ENCODE peak calls at places on chromosomes 11 and 22, in five cellular contexts. E is transverse colon, S is lower lobe of right lung, C is H9, D is WERI-Rb-1. Z is an unnamed sample.
A peak's percentile ranks its signal among the peaks of the same experiment; 100 is the strongest.

GRCh38 chr22:23401111-23401909 is 178.8 kb downstream of the IGLL1 start:
- DNase-seq in E (no peak), D (no peak), S (no peak), C (no peak), Z (no peak)

GRCh38 chr11:64078294-64078693 is 42.6 kb downstream of the FLRT1 start:
- DNase-seq in S (no peak), C (no peak), E (no peak), D (peak; percentile 66), Z (no peak)

GRCh38 chr11:76008474-76008873 is 193.5 kb downstream of the UVRAG start:
- DNase-seq in C (no peak), S (no peak), E (no peak), D (no peak), Z (no peak)

GRCh38 chr11:112748713-112749481 is 212.3 kb upstream of the NCAM1 start:
- DNase-seq in D (peak; percentile 59), S (no peak), E (no peak), C (no peak), Z (no peak)

GRCh38 chr11:132056689-132057088 is 686.3 kb downstream of the NTM start:
- DNase-seq in C (no peak), S (no peak), E (no peak), D (no peak), Z (no peak)

GRCh38 chr22:20741634-20742581 is 32.0 kb upstream of the SERPIND1 start:
- DNase-seq in E (peak; percentile 22), S (no peak), D (peak; percentile 53), C (no peak), Z (no peak)

GRCh38 chr11:74011360-74012071 is 2.6 kb upstream of the UCP3 start:
- DNase-seq in D (no peak), E (no peak), C (no peak), S (no peak), Z (no peak)

GRCh38 chr11:113104390-113105251 is 143.4 kb downstream of the NCAM1 start:
- DNase-seq in C (no peak), S (no peak), D (no peak), E (no peak), Z (no peak)

GRCh38 chr11:64152841-64153691 is 12.8 kb downstream of the MACROD1 start:
- DNase-seq in E (peak; percentile 71), C (peak; percentile 74), S (peak; percentile 81), D (peak; percentile 54), Z (peak; percentile 38)

GRCh38 chr11:12079726-12080556 is 30.4 kb upstream of the MICAL2 start:
- DNase-seq in E (peak; percentile 56), D (no peak), C (no peak), S (no peak), Z (no peak)

GRCh38 chr11:48170840-48171233 is 45.8 kb upstream of the OR4B1 start:
- DNase-seq in C (no peak), D (no peak), S (no peak), E (no peak), Z (no peak)

GRCh38 chr22:19108807-19109197 is 13.4 kb downstream of the DGCR2 start:
- DNase-seq in S (no peak), E (no peak), C (no peak), D (no peak), Z (no peak)

GRCh38 chr11:128187829-128188228 is 399.5 kb downstream of the ETS1 start:
- DNase-seq in C (no peak), S (no peak), D (no peak), E (no peak), Z (no peak)

GRCh38 chr11:22703040-22703439 is 36.6 kb downstream of the GAS2 start:
- DNase-seq in E (no peak), C (no peak), S (no peak), D (no peak), Z (no peak)
- H3K27ac ChIP-seq in E (peak overlapping the region; percentile 30), C (no peak overlapping the region), S (no peak overlapping the region), D (no peak overlapping the region), Z (peak overlapping the region; percentile 83)

DNA sequence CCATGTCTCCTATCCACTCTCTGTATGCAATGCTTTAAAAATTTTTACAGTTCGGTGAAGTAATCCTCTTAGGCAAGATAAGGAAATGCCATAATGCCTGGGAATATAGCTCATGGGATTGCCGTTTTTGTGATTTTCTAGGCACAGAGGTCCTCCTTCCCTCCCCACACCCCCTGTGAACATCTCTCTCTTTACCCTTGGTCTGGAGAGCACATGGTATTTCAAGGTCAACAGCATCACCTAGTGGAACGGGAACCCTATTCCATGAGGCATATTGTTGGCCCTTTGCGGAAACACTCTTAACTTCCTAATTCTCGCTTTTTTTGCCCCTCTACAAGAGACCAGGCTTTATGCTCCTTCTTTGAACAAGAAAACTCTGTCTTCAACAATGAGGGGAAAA is 8.8 kb downstream of the NXPE4 start:
- DNase-seq in S (no peak), C (no peak), E (no peak), D (no peak), Z (no peak)
- TF ChIP-seq CTCF in S (no peak), C (peak; percentile 64), E (no peak), D (peak; percentile 21), Z (no peak)

GRCh38 chr22:43129426-43130425 is 13.5 kb downstream of the MCAT start:
- DNase-seq in C (no peak), E (no peak), S (no peak), D (no peak), Z (no peak)
- H3K27ac ChIP-seq in C (no peak overlapping the region), E (peak overlapping the region; percentile 83), S (no peak overlapping the region), D (no peak overlapping the region), Z (peak overlapping the region; percentile 68)

GRCh38 chr11:1053121-1053901 is 16.8 kb upstream of the MUC6 start:
- DNase-seq in E (peak; percentile 49), S (peak; percentile 39), C (no peak), D (peak; percentile 31), Z (peak; percentile 70)

GRCh38 chr11:1049911-1050580 is 13.5 kb upstream of the MUC6 start:
- DNase-seq in E (no peak), C (no peak), S (no peak), D (no peak), Z (peak; percentile 45)

GRCh38 chr11:1052133-1053011 is 15.9 kb upstream of the MUC6 start:
- DNase-seq in D (peak; percentile 7), C (no peak), S (peak; percentile 41), E (no peak), Z (peak; percentile 79)

GRCh38 chr11:1050581-1051355 is 14.2 kb upstream of the MUC6 start:
- DNase-seq in E (peak; percentile 86), D (peak; percentile 75), S (peak; percentile 82), C (peak; percentile 81), Z (peak; percentile 90)

DNA sequence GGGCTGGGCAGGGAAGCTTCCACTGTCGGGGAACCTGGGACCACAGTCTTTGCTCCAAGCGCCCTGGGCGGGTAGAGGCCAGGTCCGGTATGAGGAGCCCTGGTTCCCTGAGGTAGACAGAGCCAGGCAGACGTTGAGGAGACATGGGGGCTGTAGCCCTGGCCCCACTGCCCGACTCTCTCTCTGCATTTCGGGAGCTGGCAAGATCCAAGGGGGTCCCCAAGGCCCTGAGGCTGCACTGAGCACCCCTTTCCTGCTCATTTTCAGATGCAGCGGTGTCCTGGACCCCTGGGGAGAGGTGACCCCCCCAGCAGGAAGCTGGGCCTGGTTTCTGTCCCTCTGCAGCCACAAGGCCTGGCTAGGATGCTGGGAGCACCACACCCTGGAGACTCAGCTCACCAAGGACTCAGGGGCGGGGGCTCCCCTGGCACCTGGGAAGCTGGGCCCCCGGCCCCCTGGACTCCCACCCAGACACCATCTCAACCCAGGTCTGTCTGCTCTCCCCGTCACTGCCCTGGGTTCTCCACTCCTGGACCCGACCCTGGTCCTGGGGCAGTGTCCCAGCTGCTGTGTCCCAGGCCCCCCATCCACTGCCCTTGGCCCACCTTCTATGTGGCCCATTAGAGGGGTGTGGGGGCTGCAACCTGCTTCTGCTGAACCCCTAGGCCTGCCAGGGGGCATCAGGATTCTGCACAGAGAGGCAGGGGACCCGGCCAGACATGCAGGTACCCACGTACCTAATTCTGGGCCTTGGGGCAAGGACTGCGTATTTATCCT is 15.0 kb upstream of the MUC6 start:
- DNase-seq in S (peak; percentile 39), D (no peak), C (no peak), E (no peak), Z (peak; percentile 52)
- TF ChIP-seq CTCF in S (no peak), D (no peak), C (no peak), E (no peak), Z (no peak)

GRCh38 chr11:19953342-19953741 is 206.9 kb downstream of the DBX1 start:
- DNase-seq in D (peak; percentile 26), E (no peak), S (no peak), C (peak; percentile 92), Z (no peak)

GRCh38 chr11:19952101-19952605 is 208.1 kb downstream of the DBX1 start:
- DNase-seq in D (no peak), C (no peak), E (no peak), S (no peak), Z (no peak)

GRCh38 chr11:19954899-19955298 is 205.4 kb downstream of the DBX1 start:
- DNase-seq in C (no peak), S (no peak), E (no peak), D (no peak), Z (no peak)

GRCh38 chr11:19953909-19954308 is 206.4 kb downstream of the DBX1 start:
- DNase-seq in S (no peak), D (peak; percentile 53), C (peak; percentile 42), E (no peak), Z (peak; percentile 46)

GRCh38 chr11:19951558-19952083 is 208.7 kb downstream of the DBX1 start:
- DNase-seq in C (no peak), S (no peak), D (no peak), E (no peak), Z (no peak)
- H3K27ac ChIP-seq in C (no peak overlapping the region), S (no peak overlapping the region), D (no peak overlapping the region), E (no peak overlapping the region), Z (no peak overlapping the region)

DNA sequence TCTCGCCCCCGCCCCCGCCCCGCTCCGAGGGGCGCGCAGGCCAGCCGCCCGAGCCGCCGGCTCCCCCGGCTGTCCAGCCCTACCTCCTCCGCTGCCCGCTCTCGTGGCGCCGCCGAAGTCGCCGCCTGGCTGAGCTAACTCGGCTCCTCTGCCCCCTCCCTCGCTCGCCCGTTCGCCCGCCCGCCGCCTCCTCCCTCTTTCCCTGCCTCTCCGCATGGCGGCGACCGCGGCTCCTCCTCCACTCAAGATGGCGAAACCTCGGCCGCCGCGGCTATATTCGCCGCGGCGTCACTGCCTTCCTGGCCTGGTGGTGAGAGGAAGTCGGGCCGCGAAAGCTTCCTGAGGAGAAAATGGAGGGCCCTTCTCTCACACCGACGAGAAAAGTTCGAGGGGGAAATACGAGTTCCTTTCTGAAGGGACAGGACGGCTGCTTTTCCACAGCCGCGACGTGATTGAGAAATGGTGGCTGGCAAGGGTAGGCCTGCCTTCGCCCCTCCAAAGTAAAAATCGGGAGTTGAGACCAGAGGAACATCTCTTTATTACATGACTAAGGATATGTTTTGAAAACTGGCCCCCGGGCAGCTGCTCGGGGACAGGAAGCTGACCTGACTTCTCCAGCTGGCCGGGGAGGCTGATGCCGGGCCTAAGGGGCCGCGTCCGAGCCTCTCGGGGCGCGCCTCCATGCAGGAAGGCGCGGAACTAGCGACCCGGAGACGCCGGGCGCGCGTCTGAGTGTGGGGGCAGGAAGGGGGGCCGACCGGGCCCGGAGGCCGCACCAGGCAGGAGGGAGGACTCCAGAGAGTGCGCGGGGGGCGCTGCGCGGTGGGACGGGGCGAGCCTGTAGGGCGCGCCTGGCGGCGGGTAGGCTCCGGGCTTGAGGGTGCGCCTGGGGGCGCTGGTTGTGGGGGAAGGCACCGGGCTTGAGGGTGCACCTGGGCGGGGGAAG is at the start of gene DDX6:
- DNase-seq in C (peak; percentile 84), S (peak; percentile 96), E (peak; percentile 92), D (peak; percentile 93), Z (peak; percentile 92)
- TF ChIP-seq CTCF in C (no peak), S (peak; percentile 36), E (peak; percentile 39), D (peak; percentile 59), Z (peak; percentile 15)

DNA sequence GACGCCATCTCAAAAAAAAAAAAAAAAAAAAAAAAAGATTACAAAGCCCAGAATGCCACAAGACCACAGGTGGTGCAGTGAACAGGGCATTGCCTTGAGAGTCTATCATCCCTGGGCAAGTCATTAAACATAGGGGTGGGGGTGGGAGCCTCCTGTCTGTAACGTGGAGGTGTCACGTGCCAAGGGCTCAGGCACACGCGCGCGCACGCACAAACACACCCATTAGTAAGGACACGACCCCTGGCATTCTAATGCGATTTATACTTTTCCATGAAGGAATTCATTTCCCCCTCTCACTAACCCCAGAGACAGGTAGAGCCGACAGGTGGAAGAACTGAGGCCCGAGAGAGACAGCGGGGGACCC is 5.8 kb upstream of the GCAT start:
- DNase-seq in E (no peak), D (peak; percentile 69), S (no peak), C (no peak), Z (no peak)
- H3K27ac ChIP-seq in E (peak overlapping the region; percentile 84), D (peak overlapping the region; percentile 53), S (peak overlapping the region; percentile 72), C (no peak overlapping the region), Z (peak overlapping the region; percentile 78)